ENCODE peak calls at places on chromosomes 16 and 17, in nine cellular contexts. U is AG10803, P is ovary, I is HEK293T, N is hypothalamus, V is AG04449, J is DMS53, Y is amygdala, D is lung microvascular endothelial cell. Q is an unnamed sample.
A peak's percentile ranks its signal among the peaks of the same experiment; 100 is the strongest.

GRCh38 chr17:81489012-81489968 is 23.3 kb downstream of the ACTG1 start:
- DNase-seq in J (peak; percentile 65), P (no peak), V (no peak), D (no peak), N (no peak), I (no peak), U (no peak), Y (no peak), Q (peak; percentile 75)

GRCh38 chr17:81966343-81967243 is 5.6 kb upstream of the NOTUM start:
- DNase-seq in J (peak; percentile 99), N (no peak), D (no peak), I (no peak), V (no peak), P (peak; percentile 75), Y (peak; percentile 31), U (peak; percentile 66), Q (peak; percentile 86)

GRCh38 chr17:81976332-81977210 is 858 bp upstream of the ASPSCR1 start:
- DNase-seq in V (no peak), J (peak; percentile 96), U (no peak), D (no peak), P (peak; percentile 34), Y (no peak), I (no peak), N (no peak), Q (peak; percentile 87)

GRCh38 chr16:20504418-20504817 is 53.1 kb downstream of the ACSM2A start:
- DNase-seq in D (no peak), V (no peak), P (no peak), Y (no peak), I (no peak), U (no peak), J (no peak), N (no peak), Q (no peak)

GRCh38 chr17:40518401-40519088 is 17.1 kb upstream of the TNS4 start:
- DNase-seq in Y (no peak), J (peak; percentile 28), V (no peak), I (no peak), P (no peak), D (no peak), N (no peak), U (no peak), Q (peak; percentile 51)

GRCh38 chr16:86775401-86775985 is 197.1 kb downstream of the FOXL1 start:
- DNase-seq in V (no peak), D (no peak), U (peak; percentile 20), Y (no peak), P (no peak), N (no peak), J (no peak), I (no peak), Q (no peak)

GRCh38 chr16:86217891-86218270 is 292.4 kb upstream of the FOXF1 start:
- DNase-seq in N (no peak), I (no peak), J (no peak), D (no peak), P (no peak), U (no peak), Y (no peak), V (no peak), Q (no peak)

GRCh38 chr16:73196670-73197069 is 148.7 kb upstream of the ZFHX3 start:
- DNase-seq in D (peak; percentile 79), V (no peak), Y (peak; percentile 21), U (peak; percentile 54), I (peak; percentile 81), N (peak; percentile 34), J (peak; percentile 84), P (no peak), Q (no peak)

GRCh38 chr16:3022208-3022696 is 1.5 kb downstream of the HCFC1R1 start:
- DNase-seq in J (peak; percentile 83), Y (peak; percentile 38), V (peak; percentile 83), U (peak; percentile 96), P (peak; percentile 90), D (peak; percentile 95), I (no peak), N (peak; percentile 74), Q (peak; percentile 87)

GRCh38 chr16:88455610-88456355 is 2.7 kb downstream of the ZFPM1 start:
- DNase-seq in U (peak; percentile 43), I (no peak), P (no peak), D (peak; percentile 66), N (no peak), Y (no peak), V (no peak), J (peak; percentile 73), Q (peak; percentile 89)

GRCh38 chr17:59859444-59860025 is 33.2 kb downstream of the TUBD1 start:
- DNase-seq in J (peak; percentile 64), V (no peak), N (no peak), I (no peak), Y (no peak), D (peak; percentile 76), U (peak; percentile 73), P (no peak), Q (no peak)

GRCh38 chr16:85360323-85361277 is 248.3 kb upstream of the CIBAR2 start:
- DNase-seq in D (no peak), N (no peak), V (no peak), U (no peak), P (no peak), J (peak; percentile 98), I (no peak), Y (no peak), Q (no peak)

GRCh38 chr16:23608194-23608593 is 12.1 kb upstream of the NDUFAB1 start:
- DNase-seq in J (peak; percentile 6), U (no peak), P (no peak), I (no peak), V (no peak), D (peak; percentile 94), Y (no peak), N (no peak), Q (no peak)

GRCh38 chr17:44502598-44503079 is 567 bp downstream of the GPATCH8 start:
- DNase-seq in N (no peak), U (no peak), P (no peak), I (peak; percentile 24), J (peak; percentile 61), D (peak; percentile 28), Y (peak; percentile 41), V (no peak), Q (peak; percentile 85)

GRCh38 chr17:72535779-72536178 is 415.0 kb downstream of the SOX9 start:
- DNase-seq in U (no peak), D (no peak), N (no peak), V (no peak), P (no peak), I (no peak), Y (no peak), J (no peak), Q (no peak)

Q was measured in spleen.